ENCODE peak calls at places on chromosomes 6 and 20, in six cellular contexts. M, S, E, V, R and Z are unnamed samples.

GRCh38 chr6:108157234-108157971 is 8.4 kb upstream of the NR2E1 start:
- DNase-seq in M (no peak), S (no peak), E (no peak), V (no peak), R (no peak), Z (no peak)

GRCh38 chr20:59806578-59806975 is 126.9 kb downstream of the SYCP2 start:
- DNase-seq in M (no peak), S (no peak), E (no peak), V (no peak), R (no peak), Z (no peak)

GRCh38 chr20:53981752-53982437 is 88.5 kb downstream of the BCAS1 start:
- DNase-seq in M (no peak), S (no peak), E (no peak), V (no peak), R (no peak), Z (no peak)

GRCh38 chr6:97524846-97525245 is 241.8 kb upstream of the MMS22L start:
- DNase-seq in M (no peak), S (no peak), E (no peak), V (no peak), R (no peak), Z (no peak)

GRCh38 chr6:77030929-77031674 is 432.2 kb downstream of the HTR1B start:
- DNase-seq in M (no peak), S (no peak), E (no peak), V (no peak), R (no peak), Z (no peak)

GRCh38 chr6:37306624-37307222 is 47.1 kb upstream of the RNF8 start:
- DNase-seq in M (no peak), S (no peak), E (no peak), V (no peak), R (no peak), Z (no peak)

GRCh38 chr6:8941578-8941977 is 506.2 kb upstream of the SLC35B3 start:
- DNase-seq in M (no peak), S (no peak), E (no peak), V (no peak), R (no peak), Z (no peak)

GRCh38 chr6:131976545-131977061 is 25.4 kb upstream of the CCN2 start:
- DNase-seq in M (no peak), S (no peak), E (peak; percentile 98), V (no peak), R (peak; percentile 81), Z (no peak)

GRCh38 chr6:169620171-169621125 is 81.4 kb downstream of the WDR27 start:
- DNase-seq in M (no peak), S (no peak), E (peak; percentile 60), V (no peak), R (no peak), Z (no peak)

GRCh38 chr6:12158686-12159415 is 131.3 kb upstream of the EDN1 start:
- DNase-seq in M (no peak), S (peak; percentile 32), E (no peak), V (no peak), R (no peak), Z (no peak)
- TF ChIP-seq CTCF in M (no peak), S (peak; percentile 12), E (no peak), V (no peak), R (no peak), Z (peak; percentile 4)

GRCh38 chr6:90097357-90097756 is 199.3 kb downstream of the BACH2 start:
- DNase-seq in M (no peak), S (no peak), E (no peak), V (no peak), R (no peak), Z (no peak)

GRCh38 chr6:90096818-90097217 is 199.8 kb downstream of the BACH2 start:
- DNase-seq in M (no peak), S (no peak), E (no peak), V (no peak), R (no peak), Z (no peak)

GRCh38 chr6:90100059-90100665 is 196.5 kb downstream of the BACH2 start:
- DNase-seq in M (no peak), S (no peak), E (no peak), V (no peak), R (no peak), Z (no peak)

GRCh38 chr6:90098025-90098474 is 198.6 kb downstream of the BACH2 start:
- DNase-seq in M (no peak), S (no peak), E (no peak), V (no peak), R (peak; percentile 33), Z (peak; percentile 84)

GRCh38 chr6:90098637-90099036 is 198.0 kb downstream of the BACH2 start:
- DNase-seq in M (no peak), S (no peak), E (no peak), V (no peak), R (no peak), Z (no peak)
- H3K4me3 ChIP-seq in M (no peak overlapping the region), S (no peak overlapping the region), E (no peak overlapping the region), V (no peak overlapping the region), R (no peak overlapping the region), Z (no peak overlapping the region)

DNA sequence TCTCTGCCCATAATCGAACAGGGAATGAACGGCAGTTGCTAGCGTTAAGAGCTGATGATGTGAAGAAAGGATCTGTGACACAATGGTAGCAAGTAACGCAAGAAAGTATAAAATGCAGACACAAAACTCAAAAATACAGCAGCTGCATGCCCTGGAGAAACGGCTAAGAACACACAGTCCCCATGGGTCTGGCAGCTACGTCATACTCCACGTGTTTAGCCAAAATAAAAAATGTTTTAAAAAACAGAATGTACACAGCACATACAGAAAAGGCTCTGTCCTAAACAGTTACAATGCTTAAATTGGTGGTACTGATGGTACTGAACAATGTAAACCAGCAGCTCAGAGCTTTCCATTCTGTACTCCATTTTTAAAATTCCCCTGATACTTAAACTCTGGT is 34.4 kb downstream of the HUS1B start:
- DNase-seq in M (no peak), S (no peak), E (no peak), V (no peak), R (no peak), Z (no peak)
- TF ChIP-seq MYC in M (no peak), S (no peak), E (no peak), V (no peak), R (no peak), Z (no peak)

GRCh38 chr6:166459272-166459671 is 76.5 kb upstream of the MPC1 start:
- DNase-seq in M (no peak), S (no peak), E (no peak), V (no peak), R (no peak), Z (no peak)

GRCh38 chr6:166454692-166455515 is 72.2 kb upstream of the MPC1 start:
- DNase-seq in M (no peak), S (no peak), E (no peak), V (no peak), R (no peak), Z (no peak)

GRCh38 chr6:166459906-166460305 is 77.2 kb upstream of the MPC1 start:
- DNase-seq in M (no peak), S (no peak), E (no peak), V (no peak), R (no peak), Z (no peak)

GRCh38 chr6:166453651-166454050 is 70.9 kb upstream of the MPC1 start:
- DNase-seq in M (no peak), S (no peak), E (no peak), V (no peak), R (no peak), Z (no peak)

GRCh38 chr6:166456360-166457156 is 73.8 kb upstream of the MPC1 start:
- DNase-seq in M (peak; percentile 17), S (no peak), E (no peak), V (no peak), R (peak; percentile 68), Z (peak; percentile 33)
- TF ChIP-seq CTCF in M (peak; percentile 48), S (no peak), E (peak; percentile 29), V (no peak), R (peak; percentile 24), Z (no peak)

GRCh38 chr6:116408476-116408875 is 37.7 kb downstream of the DSE start:
- DNase-seq in M (peak; percentile 71), S (no peak), E (no peak), V (no peak), R (no peak), Z (no peak)

GRCh38 chr6:116410945-116411623 is 40.3 kb downstream of the DSE start:
- DNase-seq in M (no peak), S (no peak), E (no peak), V (no peak), R (peak; percentile 72), Z (no peak)

GRCh38 chr6:116409756-116410155 is 39.0 kb downstream of the DSE start:
- DNase-seq in M (peak; percentile 88), S (no peak), E (no peak), V (no peak), R (no peak), Z (peak; percentile 18)

GRCh38 chr6:116413357-116413756 is 42.6 kb downstream of the DSE start:
- DNase-seq in M (no peak), S (no peak), E (no peak), V (no peak), R (no peak), Z (no peak)

GRCh38 chr6:116412270-116412669 is 41.5 kb downstream of the DSE start:
- DNase-seq in M (no peak), S (no peak), E (no peak), V (no peak), R (peak; percentile 25), Z (no peak)
- H3K4me3 ChIP-seq in M (no peak overlapping the region), S (no peak overlapping the region), E (no peak overlapping the region), V (no peak overlapping the region), R (no peak overlapping the region), Z (no peak overlapping the region)

GRCh38 chr20:38337561-38338140 is 8.6 kb upstream of the LBP start:
- DNase-seq in M (no peak), S (peak; percentile 85), E (peak; percentile 72), V (peak; percentile 58), R (no peak), Z (peak; percentile 59)
- TF ChIP-seq MYC in M (no peak), S (no peak), E (peak; percentile 51), V (no peak), R (no peak), Z (no peak)

GRCh38 chr6:135117413-135117968 is 62.9 kb upstream of the HBS1L start:
- DNase-seq in M (no peak), S (no peak), E (no peak), V (no peak), R (no peak), Z (no peak)
- TF ChIP-seq CTCF in M (no peak), S (no peak), E (no peak), V (no peak), R (no peak), Z (no peak)

GRCh38 chr20:22584922-22585785 is 782 bp upstream of the FOXA2 start:
- DNase-seq in M (no peak), S (peak; percentile 26), E (peak; percentile 93), V (peak; percentile 95), R (no peak), Z (no peak)
- H3K4me3 ChIP-seq in M (no peak overlapping the region), S (peak overlapping the region; percentile 33), E (peak overlapping the region; percentile 82), V (peak overlapping the region; percentile 79), R (no peak overlapping the region), Z (no peak overlapping the region)